ENCODE peak calls at places on chromosomes 2 and 18, in five cellular contexts. N is pancreas, H is psoas muscle, Z is GM23248, K is HAP-1. P is an unnamed sample.
A peak's percentile ranks its signal among the peaks of the same experiment; 100 is the strongest.

GRCh38 chr2:46010925-46011490 is 286.2 kb upstream of the EPAS1 start:
- DNase-seq in N (no peak), H (no peak), Z (peak; percentile 74), K (no peak), P (no peak)

GRCh38 chr18:56606623-56607022 is 31.8 kb downstream of the TXNL1 start:
- DNase-seq in N (no peak), H (no peak), Z (no peak), K (no peak), P (no peak)

GRCh38 chr2:70123051-70123828 is 36.0 kb downstream of the PCBP1 start:
- DNase-seq in N (peak; percentile 74), H (peak; percentile 66), Z (peak; percentile 67), K (peak; percentile 85), P (peak; percentile 74)

GRCh38 chr2:9178905-9179571 is 27.6 kb upstream of the ASAP2 start:
- DNase-seq in N (peak; percentile 43), H (peak; percentile 55), Z (peak; percentile 92), K (peak; percentile 40), P (peak; percentile 54)

GRCh38 chr2:160301420-160301819 is 101.3 kb upstream of the ITGB6 start:
- DNase-seq in N (no peak), H (no peak), Z (peak; percentile 84), K (no peak), P (peak; percentile 20)

GRCh38 chr18:14189858-14190257 is 57.6 kb upstream of the ZNF519 start:
- DNase-seq in N (no peak), H (no peak), Z (peak; percentile 50), K (no peak), P (no peak)

GRCh38 chr2:224930124-224930523 is 112.1 kb downstream of the DOCK10 start:
- DNase-seq in N (no peak), H (no peak), Z (no peak), K (no peak), P (no peak)

GRCh38 chr2:190879474-190880373 is 897 bp upstream of the GLS start:
- DNase-seq in N (no peak), H (no peak), Z (peak; percentile 77), K (no peak), P (no peak)

GRCh38 chr18:11857177-11857887 is 6.1 kb downstream of the CHMP1B start:
- DNase-seq in N (peak; percentile 21), H (peak; percentile 85), Z (peak; percentile 98), K (no peak), P (peak; percentile 81)

GRCh38 chr2:219662566-219662965 is 35.1 kb downstream of the SLC4A3 start:
- DNase-seq in N (no peak), H (no peak), Z (no peak), K (no peak), P (no peak)

GRCh38 chr18:7872569-7872968 is 305.5 kb downstream of the PTPRM start:
- DNase-seq in N (no peak), H (no peak), Z (peak; percentile 56), K (no peak), P (peak; percentile 73)

GRCh38 chr18:12041561-12041960 is 52.1 kb upstream of the ANKRD62 start:
- DNase-seq in N (peak; percentile 9), H (no peak), Z (peak; percentile 95), K (no peak), P (peak; percentile 65)

GRCh38 chr2:161250864-161251436 is 57.3 kb upstream of the PSMD14 start:
- DNase-seq in N (peak; percentile 27), H (no peak), Z (peak; percentile 62), K (peak; percentile 42), P (no peak)

GRCh38 chr2:35960596-35960995 is 395.0 kb upstream of the CRIM1 start:
- DNase-seq in N (no peak), H (no peak), Z (no peak), K (no peak), P (no peak)

GRCh38 chr2:236479814-236480213 is 89.8 kb upstream of the ACKR3 start:
- DNase-seq in N (no peak), H (no peak), Z (no peak), K (no peak), P (no peak)

GRCh38 chr2:223219872-223220621 is 168.1 kb downstream of the KCNE4 start:
- DNase-seq in N (no peak), H (no peak), Z (no peak), K (no peak), P (no peak)

GRCh38 chr18:69845588-69846506 is 101.8 kb downstream of the CD226 start:
- DNase-seq in N (no peak), H (no peak), Z (peak; percentile 1), K (no peak), P (no peak)

GRCh38 chr2:203693242-203693879 is 13.1 kb upstream of the CD28 start:
- DNase-seq in N (no peak), H (no peak), Z (no peak), K (no peak), P (no peak)

GRCh38 chr18:46386788-46387187 is 270.2 kb downstream of the LOXHD1 start:
- DNase-seq in N (no peak), H (no peak), Z (peak; percentile 24), K (no peak), P (no peak)

GRCh38 chr2:32802877-32803276 is 143.9 kb upstream of the LTBP1 start:
- DNase-seq in N (no peak), H (no peak), Z (no peak), K (no peak), P (no peak)

GRCh38 chr18:35703043-35703688 is 121.6 kb downstream of the GALNT1 start:
- DNase-seq in N (no peak), H (no peak), Z (peak; percentile 40), K (no peak), P (no peak)

GRCh38 chr2:59691518-59692190 is 861.8 kb downstream of the BCL11A start:
- DNase-seq in N (no peak), H (no peak), Z (no peak), K (peak; percentile 8), P (no peak)

GRCh38 chr2:73063909-73064875 is 7.3 kb downstream of the SFXN5 start:
- DNase-seq in N (no peak), H (no peak), Z (peak; percentile 96), K (no peak), P (peak; percentile 73)

GRCh38 chr2:195656131-195656858 is 731 bp upstream of the SLC39A10 start:
- DNase-seq in N (peak; percentile 22), H (no peak), Z (no peak), K (no peak), P (peak; percentile 39)

GRCh38 chr18:49863769-49864615 is 50.7 kb upstream of the ACAA2 start:
- DNase-seq in N (no peak), H (no peak), Z (no peak), K (no peak), P (no peak)

GRCh38 chr2:179561702-179562101 is 297.1 kb upstream of the SESTD1 start:
- DNase-seq in N (no peak), H (no peak), Z (no peak), K (no peak), P (no peak)
- H3K4me3 ChIP-seq in N (no peak overlapping the region), H (peak overlapping the region; percentile 15), Z (no peak overlapping the region), K (peak overlapping the region; percentile 33), P (no peak overlapping the region)

GRCh38 chr2:44100351-44100750 is 68.3 kb upstream of the PPM1B start:
- DNase-seq in N (peak; percentile 15), H (peak; percentile 74), Z (peak; percentile 96), K (no peak), P (peak; percentile 65)
- H3K4me1 ChIP-seq in N (no peaks in the 10 kb centered on the region), H (peaks cover 22% of the 10 kb centered on the region), Z (peaks cover 6% of the 10 kb centered on the region), K (peaks cover 6% of the 10 kb centered on the region), P (peaks cover 14% of the 10 kb centered on the region)

GRCh38 chr18:5967666-5968065 is 72.3 kb upstream of the TMEM200C start:
- DNase-seq in N (no peak), H (no peak), Z (no peak), K (no peak), P (no peak)
- H3K4me3 ChIP-seq in N (no peak overlapping the region), H (no peak overlapping the region), Z (no peak overlapping the region), K (no peak overlapping the region), P (no peak overlapping the region)

GRCh38 chr2:143463717-143464116 is 334.5 kb downstream of the ARHGAP15 start:
- DNase-seq in N (no peak), H (no peak), Z (no peak), K (no peak), P (no peak)

GRCh38 chr2:143458258-143458954 is 329.2 kb downstream of the ARHGAP15 start:
- DNase-seq in N (no peak), H (no peak), Z (peak; percentile 15), K (no peak), P (no peak)

GRCh38 chr2:143455317-143455716 is 326.1 kb downstream of the ARHGAP15 start:
- DNase-seq in N (no peak), H (no peak), Z (no peak), K (no peak), P (no peak)

DNA sequence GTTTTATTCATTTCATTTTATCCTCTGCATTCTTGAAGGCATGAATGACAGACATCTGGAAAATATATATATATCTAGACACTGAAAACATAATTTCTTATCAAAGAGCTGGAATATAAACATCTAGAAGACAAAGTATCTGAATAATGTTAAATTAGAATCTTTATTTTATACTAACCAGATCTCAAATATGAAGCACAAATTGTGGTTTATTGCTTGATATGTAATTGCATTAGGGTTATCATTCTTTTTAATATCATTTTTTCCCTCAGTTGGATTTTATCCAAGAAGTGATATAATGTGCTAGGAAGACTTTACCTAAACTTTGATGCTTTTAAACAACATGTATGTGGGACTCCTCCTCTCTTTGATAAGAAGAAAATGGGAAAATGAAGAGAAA is 331.2 kb downstream of the ARHGAP15 start:
- DNase-seq in N (no peak), H (no peak), Z (no peak), K (no peak), P (no peak)
- H3K4me1 ChIP-seq in N (no peaks in the 10 kb centered on the region), H (no peaks in the 10 kb centered on the region), Z (peaks cover 6% of the 10 kb centered on the region), K (peaks cover 3% of the 10 kb centered on the region), P (no peaks in the 10 kb centered on the region)

GRCh38 chr2:210460863-210461227 is 15.7 kb downstream of the LANCL1 start:
- DNase-seq in N (no peak), H (no peak), Z (no peak), K (no peak), P (no peak)
- H3K4me3 ChIP-seq in N (no peak overlapping the region), H (no peak overlapping the region), Z (no peak overlapping the region), K (no peak overlapping the region), P (no peak overlapping the region)

GRCh38 chr18:22169889-22170420 is 566 bp downstream of the GATA6 start:
- DNase-seq in N (peak; percentile 60), H (peak; percentile 40), Z (peak; percentile 77), K (peak; percentile 41), P (peak; percentile 54)

GRCh38 chr18:22167091-22167470 is 2.3 kb upstream of the GATA6 start:
- DNase-seq in N (no peak), H (no peak), Z (no peak), K (no peak), P (peak; percentile 66)

GRCh38 chr18:22167471-22168151 is 1.8 kb upstream of the GATA6 start:
- DNase-seq in N (peak; percentile 53), H (no peak), Z (peak; percentile 46), K (no peak), P (peak; percentile 59)

GRCh38 chr18:22169011-22169888 is at the start of gene GATA6:
- DNase-seq in N (peak; percentile 97), H (peak; percentile 75), Z (peak; percentile 95), K (peak; percentile 81), P (peak; percentile 96)

GRCh38 chr18:22168360-22168921 is 948 bp upstream of the GATA6 start:
- DNase-seq in N (peak; percentile 59), H (no peak), Z (no peak), K (peak; percentile 47), P (peak; percentile 65)
- H3K4me1 ChIP-seq in N (no peaks in the 10 kb centered on the region), H (peaks cover 10% of the 10 kb centered on the region), Z (peaks cover 6% of the 10 kb centered on the region), K (no peaks in the 10 kb centered on the region), P (peaks cover 9% of the 10 kb centered on the region)